ENCODE peak calls at places on chromosome 4, in five cellular contexts. E is GM23338, N is stomach, V is fibroblast of lung, H is GM23248. S is an unnamed sample. For H3K4me1, the result is how much of the 10 kb centered on the place peaks cover.

GRCh38 chr4:1504786-1505500 is 98.7 kb upstream of the NKX1-1 start:
- DNase-seq in H (peak), V (no peak), N (no peak), E (no peak), S (no peak)

GRCh38 chr4:45241976-45242375 is 515.6 kb upstream of the GNPDA2 start:
- DNase-seq in N (no peak), H (no peak), E (no peak), V (peak), S (no peak)

GRCh38 chr4:143377635-143378099 is 41.0 kb downstream of the GAB1 start:
- DNase-seq in N (no peak), H (no peak), E (no peak), V (no peak), S (no peak)

GRCh38 chr4:24260922-24261581 is 323.3 kb downstream of the DHX15 start:
- DNase-seq in N (no peak), E (peak), V (no peak), H (peak), S (no peak)

GRCh38 chr4:118086334-118086733 is 52.0 kb downstream of the NDST3 start:
- DNase-seq in V (peak), E (peak), N (no peak), H (peak), S (no peak)

GRCh38 chr4:139556735-139557505 is 901 bp upstream of the SETD7 start:
- DNase-seq in N (peak), V (no peak), H (peak), E (peak), S (peak)

GRCh38 chr4:47561331-47561730 is 76.3 kb downstream of the ATP10D start:
- DNase-seq in E (no peak), N (no peak), H (no peak), V (no peak), S (no peak)

GRCh38 chr4:119080721-119081541 is 54.7 kb upstream of the MYOZ2 start:
- DNase-seq in V (no peak), H (peak), N (no peak), E (no peak), S (no peak)

GRCh38 chr4:19254476-19254875 is 997.2 kb upstream of the SLIT2 start:
- DNase-seq in H (no peak), N (no peak), E (no peak), V (peak), S (no peak)

GRCh38 chr4:52172166-52172565 is 121.1 kb downstream of the SPATA18 start:
- DNase-seq in N (no peak), E (peak), H (peak), V (peak), S (no peak)

GRCh38 chr4:100929135-100929534 is 411.3 kb upstream of the EMCN start:
- DNase-seq in H (no peak), E (no peak), N (no peak), V (no peak), S (no peak)

GRCh38 chr4:57465321-57466056 is 355.3 kb upstream of the IGFBP7 start:
- DNase-seq in H (no peak), N (no peak), E (no peak), V (no peak), S (no peak)

GRCh38 chr4:36226430-36227227 is 17.7 kb downstream of the ARAP2 start:
- DNase-seq in N (no peak), H (no peak), E (no peak), V (no peak), S (no peak)

GRCh38 chr4:75030028-75030427 is 97.1 kb downstream of the PARM1 start:
- DNase-seq in H (no peak), V (no peak), E (no peak), N (no peak), S (no peak)

GRCh38 chr4:91427171-91427570 is 876.6 kb upstream of the GRID2 start:
- DNase-seq in H (no peak), N (no peak), E (no peak), V (no peak), S (no peak)

GRCh38 chr4:12360391-12360790 is 931.7 kb upstream of the HS3ST1 start:
- DNase-seq in V (no peak), E (no peak), H (no peak), N (no peak), S (no peak)

GRCh38 chr4:80197132-80197573 is at the start of gene PRDM8:
- DNase-seq in N (no peak), V (no peak), E (peak), H (peak), S (no peak)

GRCh38 chr4:161525121-161525520 is 638.7 kb downstream of the FSTL5 start:
- DNase-seq in H (no peak), V (no peak), E (peak), N (no peak), S (no peak)

GRCh38 chr4:155667538-155668511 is 1.2 kb downstream of the GUCY1A1 start:
- DNase-seq in E (peak), H (peak), N (no peak), V (peak), S (peak)

GRCh38 chr4:85500110-85500867 is 25.3 kb downstream of the ARHGAP24 start:
- DNase-seq in N (no peak), H (peak), E (no peak), V (peak), S (no peak)

GRCh38 chr4:17066972-17067371 is 168.5 kb upstream of the LDB2 start:
- DNase-seq in H (peak), V (peak), E (no peak), N (no peak), S (no peak)

GRCh38 chr4:176969011-176969410 is 176.3 kb upstream of the VEGFC start:
- DNase-seq in H (no peak), N (no peak), V (no peak), E (no peak), S (no peak)

GRCh38 chr4:184028571-184028996 is 123.5 kb downstream of the STOX2 start:
- DNase-seq in H (no peak), E (no peak), N (no peak), V (peak), S (no peak)

GRCh38 chr4:181650033-181650825 is 593.0 kb upstream of the TENM3 start:
- DNase-seq in V (peak), N (no peak), E (no peak), H (peak), S (no peak)

GRCh38 chr4:77728420-77728819 is 90.7 kb downstream of the CNOT6L start:
- DNase-seq in H (no peak), E (peak), N (no peak), V (no peak), S (no peak)

GRCh38 chr4:20430555-20430954 is 178.8 kb downstream of the SLIT2 start:
- DNase-seq in H (peak), E (no peak), V (peak), N (no peak), S (no peak)

GRCh38 chr4:22688236-22688635 is 4.5 kb upstream of the GBA3 start:
- DNase-seq in E (no peak), N (no peak), V (no peak), H (peak), S (no peak)

GRCh38 chr4:17667653-17668201 is 53.3 kb downstream of the MED28 start:
- DNase-seq in H (no peak), V (no peak), E (no peak), N (no peak), S (no peak)

GRCh38 chr4:124762956-124763355 is 50.4 kb upstream of the ANKRD50 start:
- DNase-seq in H (no peak), N (no peak), E (no peak), V (no peak), S (no peak)

GRCh38 chr4:26780524-26780923 is 80.1 kb upstream of the STIM2 start:
- DNase-seq in V (peak), H (peak), N (no peak), E (no peak), S (no peak)

DNA sequence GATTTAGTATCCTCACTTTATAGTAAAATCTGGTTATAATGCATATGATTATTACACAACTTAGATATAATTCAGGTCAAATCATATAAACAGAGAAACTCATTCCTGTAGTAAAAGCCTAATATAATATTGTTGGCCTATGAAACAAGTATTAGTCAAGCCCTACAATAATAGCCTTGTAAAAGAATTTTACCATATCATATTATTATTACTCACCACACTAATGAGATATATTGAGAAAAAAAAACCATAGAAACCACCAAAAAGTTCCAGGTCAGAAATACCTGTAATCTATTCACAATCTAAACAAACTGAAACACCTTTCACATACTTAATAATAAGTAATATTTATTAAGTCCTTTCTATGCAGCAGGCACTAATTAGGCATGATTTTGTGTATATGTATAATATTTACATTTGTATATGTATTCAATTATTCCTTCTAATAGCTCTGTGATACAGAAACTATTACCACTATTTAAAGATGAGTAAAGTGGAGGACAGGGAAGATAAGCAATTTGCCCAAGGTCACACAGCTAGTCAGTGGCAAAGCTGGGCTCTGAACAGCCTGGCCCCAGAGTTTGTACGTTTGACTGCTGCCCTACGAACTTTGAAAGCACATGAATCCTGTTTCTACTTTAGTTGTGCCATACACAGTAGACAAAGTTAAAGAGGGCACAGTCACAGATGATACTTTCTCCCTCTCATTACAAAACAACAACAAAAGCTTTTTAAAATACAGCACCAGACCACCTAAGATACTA is 9.0 kb downstream of the ZNF827 start:
- DNase-seq in V (no peak), E (no peak), N (no peak), H (no peak), S (no peak)
- H3K27ac ChIP-seq in V (no peak), E (peak), N (no peak), H (no peak), S (peak)

GRCh38 chr4:140937866-140938265 is 181.7 kb upstream of the TBC1D9 start:
- DNase-seq in V (peak), H (peak), N (no peak), E (no peak), S (no peak)
- H3K4me1 ChIP-seq in V (under half), H (under half), N (under half), E (under half), S (under half)

GRCh38 chr4:48585401-48585800 is 95.3 kb downstream of the ZAR1 start:
- DNase-seq in V (no peak), E (no peak), H (no peak), N (no peak), S (no peak)
- H3K27ac ChIP-seq in V (no peak), E (no peak), H (no peak), N (no peak), S (peak)

GRCh38 chr4:2808001-2808400 is 15.1 kb downstream of the SH3BP2 start:
- DNase-seq in H (no peak), N (no peak), V (no peak), E (no peak), S (no peak)

GRCh38 chr4:2804973-2805501 is 12.2 kb downstream of the SH3BP2 start:
- DNase-seq in E (no peak), V (no peak), N (no peak), H (no peak), S (no peak)

GRCh38 chr4:2807571-2807970 is 14.7 kb downstream of the SH3BP2 start:
- DNase-seq in V (no peak), N (no peak), H (no peak), E (no peak), S (peak)

GRCh38 chr4:2805712-2806391 is 13.0 kb downstream of the SH3BP2 start:
- DNase-seq in N (peak), E (no peak), H (no peak), V (no peak), S (peak)

GRCh38 chr4:2806392-2807355 is 13.8 kb downstream of the SH3BP2 start:
- DNase-seq in N (peak), E (no peak), V (peak), H (peak), S (peak)
- H3K4me1 ChIP-seq in N (half or more), E (under half), V (under half), H (under half), S (half or more)

GRCh38 chr4:151961456-151961855 is 200.6 kb upstream of the GATB start:
- DNase-seq in V (no peak), N (no peak), E (no peak), H (no peak), S (peak)
- H3K27ac ChIP-seq in V (no peak), N (no peak), E (no peak), H (no peak), S (peak)